ENCODE peak calls at places on chromosomes 5 and 9, in four cellular contexts. I is tibial artery, C is left ventricle myocardium inferior, Y is heart left ventricle. J is an unnamed sample. For H3K4me1, the result is how much of the 10 kb centered on the place peaks cover.

GRCh38 chr9:84990416-84990815 is 320.9 kb downstream of the NTRK2 start:
- DNase-seq in I (no peak), C (no peak), Y (no peak), J (no peak)

GRCh38 chr9:110123364-110124095 is 84.4 kb downstream of the C9orf152 start:
- DNase-seq in I (no peak), C (no peak), Y (no peak), J (no peak)

GRCh38 chr5:56534102-56534501 is 281.2 kb upstream of the MAP3K1 start:
- DNase-seq in I (no peak), C (no peak), Y (no peak), J (no peak)

GRCh38 chr9:130972957-130973685 is 34.1 kb upstream of the FIBCD1 start:
- DNase-seq in I (no peak), C (no peak), Y (no peak), J (no peak)

GRCh38 chr5:150589791-150590601 is 50.5 kb upstream of the SYNPO start:
- DNase-seq in I (peak), C (peak), Y (peak), J (peak)

GRCh38 chr9:35026671-35027070 is 37.1 kb downstream of the DNAJB5 start:
- DNase-seq in I (no peak), C (no peak), Y (no peak), J (no peak)

GRCh38 chr5:91794455-91794854 is 411.3 kb upstream of the ARRDC3 start:
- DNase-seq in I (no peak), C (no peak), Y (no peak), J (no peak)

GRCh38 chr5:146880985-146881384 is 2.4 kb upstream of the PPP2R2B start:
- DNase-seq in I (no peak), C (no peak), Y (no peak), J (no peak)

GRCh38 chr5:92147263-92147662 is 764.1 kb upstream of the ARRDC3 start:
- DNase-seq in I (no peak), C (no peak), Y (no peak), J (no peak)

GRCh38 chr9:30628915-30629564 is 1755.4 kb upstream of the ACO1 start:
- DNase-seq in I (no peak), C (no peak), Y (no peak), J (no peak)

GRCh38 chr9:90778746-90779145 is 22.9 kb upstream of the SYK start:
- DNase-seq in I (no peak), C (no peak), Y (no peak), J (no peak)

GRCh38 chr5:153458266-153458665 is 32.2 kb upstream of the GRIA1 start:
- DNase-seq in I (no peak), C (no peak), Y (no peak), J (no peak)

GRCh38 chr9:99592834-99593584 is 228.7 kb upstream of the NR4A3 start:
- DNase-seq in I (no peak), C (no peak), Y (no peak), J (no peak)

GRCh38 chr5:142324871-142325676 is at the start of gene SPRY4:
- DNase-seq in I (peak), C (peak), Y (peak), J (peak)

GRCh38 chr5:142846402-142846801 is 76.2 kb downstream of the ARHGAP26 start:
- DNase-seq in I (no peak), C (no peak), Y (no peak), J (no peak)

GRCh38 chr5:59500014-59500413 is 393.5 kb downstream of the PDE4D start:
- DNase-seq in I (no peak), C (no peak), Y (no peak), J (no peak)

GRCh38 chr5:132392978-132393825 is 23.7 kb downstream of the SLC22A5 start:
- DNase-seq in I (no peak), C (no peak), Y (no peak), J (no peak)

GRCh38 chr5:72314571-72315172 is 5.4 kb downstream of the MRPS27 start:
- DNase-seq in I (no peak), C (no peak), Y (peak), J (no peak)

GRCh38 chr5:56610093-56610698 is 205.2 kb upstream of the MAP3K1 start:
- DNase-seq in I (no peak), C (no peak), Y (no peak), J (no peak)

GRCh38 chr5:95530441-95530840 is 24.3 kb downstream of the SKIC3 start:
- DNase-seq in I (peak), C (no peak), Y (no peak), J (no peak)

GRCh38 chr9:97559111-97559514 is 57.6 kb downstream of the TMOD1 start:
- DNase-seq in I (no peak), C (no peak), Y (no peak), J (no peak)

GRCh38 chr9:93054758-93055704 is 3.5 kb upstream of the SUSD3 start:
- DNase-seq in I (no peak), C (no peak), Y (no peak), J (no peak)

GRCh38 chr9:93052791-93053540 is 5.5 kb upstream of the SUSD3 start:
- DNase-seq in I (no peak), C (no peak), Y (no peak), J (no peak)

GRCh38 chr9:93057703-93058356 is 671 bp upstream of the SUSD3 start:
- DNase-seq in I (no peak), C (no peak), Y (no peak), J (no peak)

GRCh38 chr9:93057024-93057702 is 1.3 kb upstream of the SUSD3 start:
- DNase-seq in I (no peak), C (no peak), Y (no peak), J (no peak)

DNA sequence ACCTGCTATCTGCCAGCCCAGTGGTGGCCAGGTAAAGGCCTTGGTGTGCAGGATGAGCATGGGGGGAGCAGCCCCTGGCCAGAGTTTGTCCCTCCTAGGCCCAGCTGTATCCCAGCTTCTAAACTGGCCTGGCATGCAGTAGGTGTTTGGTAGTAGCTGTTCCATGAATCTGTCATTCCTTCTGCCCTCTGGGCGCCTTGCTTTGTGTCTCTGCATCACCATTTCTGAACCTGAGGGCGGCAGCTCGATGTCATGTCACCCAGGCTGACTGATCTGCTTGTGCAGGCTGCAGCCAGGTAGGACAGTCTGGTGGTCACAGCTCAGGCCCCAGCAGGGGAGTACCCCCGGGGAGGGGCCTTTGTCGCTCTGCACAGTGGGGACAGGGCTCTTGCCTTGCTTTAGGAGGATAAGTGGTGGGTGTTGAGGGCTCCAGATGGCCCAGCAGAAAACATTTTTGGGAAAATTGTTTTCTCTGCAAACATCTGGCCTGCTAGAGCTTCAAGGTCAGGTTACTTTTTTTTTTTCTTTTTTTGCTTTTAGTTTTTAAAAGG is 4.6 kb upstream of the SUSD3 start:
- DNase-seq in I (no peak), C (no peak), Y (no peak), J (no peak)
- H3K4me1 ChIP-seq in I (under half), C (under half), Y (under half), J (under half)

GRCh38 chr5:67879619-67880357 is 335.8 kb upstream of the PIK3R1 start:
- DNase-seq in I (no peak), C (no peak), Y (no peak), J (no peak)
- H3K4me3 ChIP-seq in I (no peak), C (no peak), Y (no peak), J (no peak)

GRCh38 chr5:134553816-134554215 is 28.3 kb downstream of the JADE2 start:
- DNase-seq in I (no peak), C (no peak), Y (no peak), J (no peak)

GRCh38 chr5:134550271-134551214 is 25.1 kb downstream of the JADE2 start:
- DNase-seq in I (no peak), C (peak), Y (no peak), J (no peak)

GRCh38 chr5:134554319-134555222 is 29.1 kb downstream of the JADE2 start:
- DNase-seq in I (peak), C (peak), Y (peak), J (peak)

GRCh38 chr5:134551891-134552290 is 26.4 kb downstream of the JADE2 start:
- DNase-seq in I (no peak), C (no peak), Y (no peak), J (no peak)

DNA sequence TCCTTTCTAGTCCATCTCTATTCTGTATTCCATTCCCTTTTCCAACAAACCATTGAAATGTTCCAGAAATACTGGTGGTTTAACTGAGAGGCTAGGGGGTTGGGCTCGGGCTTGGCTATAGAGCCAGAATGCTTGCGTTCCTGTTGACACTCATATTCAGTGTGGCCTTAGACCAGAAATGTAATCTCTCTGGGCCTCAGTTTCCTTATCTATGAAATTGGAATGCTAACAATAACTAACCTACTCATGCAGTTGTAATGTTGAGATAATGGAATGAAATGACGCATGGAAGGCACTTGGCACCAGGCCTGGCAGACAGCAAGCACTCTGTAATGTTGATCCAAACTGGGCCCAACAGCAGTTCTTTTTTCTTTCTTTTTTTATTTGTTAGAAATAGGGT is 26.8 kb downstream of the JADE2 start:
- DNase-seq in I (peak), C (peak), Y (peak), J (peak)
- H3K4me1 ChIP-seq in I (under half), C (half or more), Y (half or more), J (under half)

DNA sequence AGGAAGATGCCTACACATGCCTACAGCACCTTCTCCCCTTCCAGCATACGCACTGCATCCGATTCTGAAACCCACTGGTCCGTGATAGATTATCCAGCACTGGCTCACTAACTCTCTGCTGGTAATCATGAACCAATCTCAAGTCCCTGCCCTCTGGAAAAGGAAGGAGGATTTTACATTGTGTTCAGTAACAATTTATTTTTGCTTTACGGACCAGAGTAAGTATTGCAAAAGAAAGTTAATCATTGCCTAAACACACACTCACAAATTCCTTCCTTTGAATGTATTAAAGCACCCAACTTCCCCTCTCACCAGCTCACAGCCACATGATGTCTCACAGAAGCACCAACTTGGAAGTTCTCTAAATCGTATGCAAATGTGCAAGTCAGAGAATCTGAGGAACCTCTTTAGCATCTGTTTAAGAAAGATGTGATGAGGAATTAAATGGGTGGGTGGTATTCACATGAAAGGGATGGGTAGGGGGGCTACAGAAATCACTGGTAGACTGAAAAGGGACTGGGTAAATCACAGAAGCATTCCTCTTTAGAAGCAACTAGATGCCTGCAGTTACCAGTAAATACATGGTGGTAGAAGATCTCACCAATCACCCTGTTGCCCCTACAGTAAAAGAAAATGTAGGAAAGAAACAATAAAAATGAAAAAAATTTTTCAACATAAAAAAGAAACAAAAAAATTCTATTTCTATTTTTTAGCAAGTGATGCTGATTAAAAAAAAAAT is 8.4 kb downstream of the GNAQ start:
- DNase-seq in I (peak), C (no peak), Y (no peak), J (no peak)
- H3K4me3 ChIP-seq in I (no peak), C (peak), Y (peak), J (no peak)

DNA sequence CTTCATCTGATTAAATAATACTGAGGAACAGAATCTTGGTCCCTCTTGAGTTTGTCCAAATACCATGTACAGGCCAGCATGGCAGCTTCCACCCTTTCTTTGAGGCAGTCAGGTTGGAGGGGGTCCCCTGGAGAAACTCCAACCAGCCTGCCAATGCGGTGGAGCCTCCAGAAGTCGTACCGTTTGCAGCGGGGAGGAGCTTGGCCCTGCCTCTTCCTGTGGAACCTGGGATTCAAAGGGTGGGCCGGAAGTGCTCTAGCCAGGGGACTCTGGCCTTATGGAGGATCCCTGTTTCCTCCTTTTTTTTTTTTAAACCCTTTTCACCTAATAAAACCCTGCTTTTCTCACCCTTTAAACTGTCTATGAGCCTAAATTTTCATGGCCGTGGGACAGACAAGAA is 216.3 kb upstream of the ZNF608 start:
- DNase-seq in I (no peak), C (no peak), Y (no peak), J (no peak)
- H3K4me1 ChIP-seq in I (under half), C (under half), Y (under half), J (under half)